ENCODE peak calls at places on chromosomes 12 and 14, in nine cellular contexts. One of them, this sample, is unnamed.

GRCh38 chr14:35088514-35088913 is 33.3 kb downstream of the PPP2R3C start:
- DNase-seq in A549: no peak
- DNase-seq in Peyer's patch: no peak
- DNase-seq in NB4: no peak
- DNase-seq in stomach: no peak
- DNase-seq in uterus: no peak
- DNase-seq in tibial nerve: no peak
- DNase-seq in heart left ventricle: no peak
- DNase-seq in GM12891: no peak
- DNase-seq in this sample: no peak

GRCh38 chr12:106773286-106773685 is 1.2 kb upstream of the RIC8B start:
- DNase-seq in A549: peak; percentile 22
- DNase-seq in Peyer's patch: no peak
- DNase-seq in NB4: peak; percentile 27
- DNase-seq in stomach: no peak
- DNase-seq in uterus: no peak
- DNase-seq in tibial nerve: no peak
- DNase-seq in heart left ventricle: no peak
- DNase-seq in GM12891: no peak
- DNase-seq in this sample: peak; percentile 38

GRCh38 chr14:54420478-54421116 is 20.6 kb downstream of the CNIH1 start:
- DNase-seq in A549: peak; percentile 53
- DNase-seq in Peyer's patch: no peak
- DNase-seq in NB4: peak; percentile 31
- DNase-seq in stomach: no peak
- DNase-seq in uterus: no peak
- DNase-seq in tibial nerve: no peak
- DNase-seq in heart left ventricle: no peak
- DNase-seq in GM12891: no peak
- DNase-seq in this sample: peak; percentile 50

GRCh38 chr12:56695327-56696101 is 7.4 kb upstream of the PTGES3 start:
- DNase-seq in A549: no peak
- DNase-seq in Peyer's patch: peak; percentile 1
- DNase-seq in NB4: no peak
- DNase-seq in stomach: no peak
- DNase-seq in uterus: no peak
- DNase-seq in tibial nerve: no peak
- DNase-seq in heart left ventricle: no peak
- DNase-seq in GM12891: no peak
- DNase-seq in this sample: peak; percentile 31

GRCh38 chr12:53659609-53660008 is 16.3 kb downstream of the ATP5MC2 start:
- DNase-seq in A549: no peak
- DNase-seq in Peyer's patch: no peak
- DNase-seq in NB4: no peak
- DNase-seq in stomach: no peak
- DNase-seq in uterus: no peak
- DNase-seq in tibial nerve: no peak
- DNase-seq in heart left ventricle: no peak
- DNase-seq in GM12891: no peak
- DNase-seq in this sample: no peak

GRCh38 chr14:94022532-94023411 is 3.4 kb upstream of the OTUB2 start:
- DNase-seq in A549: no peak
- DNase-seq in Peyer's patch: no peak
- DNase-seq in NB4: no peak
- DNase-seq in stomach: no peak
- DNase-seq in uterus: no peak
- DNase-seq in tibial nerve: no peak
- DNase-seq in heart left ventricle: no peak
- DNase-seq in GM12891: no peak
- DNase-seq in this sample: no peak

GRCh38 chr14:36449903-36450302 is 70.1 kb downstream of the NKX2-1 start:
- DNase-seq in A549: peak; percentile 38
- DNase-seq in Peyer's patch: no peak
- DNase-seq in NB4: no peak
- DNase-seq in stomach: no peak
- DNase-seq in uterus: no peak
- DNase-seq in tibial nerve: no peak
- DNase-seq in heart left ventricle: no peak
- DNase-seq in GM12891: no peak
- DNase-seq in this sample: no peak

GRCh38 chr12:120259418-120260202 is 5.9 kb downstream of the PXN start:
- DNase-seq in A549: no peak
- DNase-seq in Peyer's patch: no peak
- DNase-seq in NB4: no peak
- DNase-seq in stomach: no peak
- DNase-seq in uterus: no peak
- DNase-seq in tibial nerve: no peak
- DNase-seq in heart left ventricle: no peak
- DNase-seq in GM12891: no peak
- DNase-seq in this sample: no peak

GRCh38 chr12:114368685-114369084 is 37.3 kb downstream of the TBX5 start:
- DNase-seq in A549: no peak
- DNase-seq in Peyer's patch: no peak
- DNase-seq in NB4: no peak
- DNase-seq in stomach: no peak
- DNase-seq in uterus: no peak
- DNase-seq in tibial nerve: no peak
- DNase-seq in heart left ventricle: no peak
- DNase-seq in GM12891: no peak
- DNase-seq in this sample: no peak

GRCh38 chr12:110658882-110659281 is 30.0 kb downstream of the HVCN1 start:
- DNase-seq in A549: no peak
- DNase-seq in Peyer's patch: no peak
- DNase-seq in NB4: no peak
- DNase-seq in stomach: no peak
- DNase-seq in uterus: no peak
- DNase-seq in tibial nerve: no peak
- DNase-seq in heart left ventricle: no peak
- DNase-seq in GM12891: no peak
- DNase-seq in this sample: no peak

DNA sequence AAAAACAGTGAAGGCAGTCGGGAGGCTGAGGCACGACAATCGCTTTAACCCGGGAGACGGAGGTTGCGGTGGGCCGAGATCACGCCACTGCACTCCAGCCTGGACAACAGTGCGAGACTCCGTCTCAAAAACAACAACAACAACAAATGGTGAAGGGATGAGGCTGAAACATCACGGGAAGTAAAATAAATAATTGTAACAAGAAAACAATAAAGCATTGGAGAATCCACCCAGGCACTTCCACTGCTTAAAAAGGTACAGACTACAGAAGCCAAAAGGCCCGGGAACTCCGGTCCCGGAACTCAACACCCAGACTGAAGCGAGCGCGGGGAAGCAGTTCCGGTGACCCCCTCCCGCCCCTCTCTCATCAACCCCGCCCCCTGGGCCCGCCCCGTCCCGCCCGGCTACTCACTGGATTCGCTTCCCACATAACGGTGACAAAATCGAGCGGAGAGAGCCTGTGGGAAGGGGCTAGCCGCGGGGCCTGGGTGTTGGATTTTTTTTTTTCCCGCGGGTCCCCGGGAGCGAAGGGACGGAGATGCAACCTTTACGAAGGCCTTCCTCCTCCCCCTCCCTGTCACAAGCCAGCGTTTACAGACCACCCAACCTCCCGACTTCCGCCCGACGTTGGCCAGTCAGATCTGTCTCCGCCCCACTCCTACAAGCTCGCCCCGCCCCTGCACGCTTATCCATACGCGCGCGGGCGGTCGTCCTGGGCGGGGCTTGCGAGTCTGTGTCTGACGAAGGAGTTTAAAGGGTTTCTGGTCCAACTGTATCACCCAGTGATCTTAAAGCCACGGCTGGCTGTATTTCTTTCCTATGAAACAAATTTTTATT is at the start of gene PARP11:
- DNase-seq in A549: peak; percentile 98
- DNase-seq in Peyer's patch: peak; percentile 98
- DNase-seq in NB4: peak; percentile 97
- DNase-seq in stomach: peak; percentile 97
- DNase-seq in uterus: peak; percentile 98
- DNase-seq in tibial nerve: peak; percentile 98
- DNase-seq in heart left ventricle: peak; percentile 98
- DNase-seq in GM12891: peak; percentile 73
- DNase-seq in this sample: peak; percentile 97
- TF ChIP-seq POLR2A in A549: peak; percentile 26
- TF ChIP-seq POLR2A in Peyer's patch: peak; percentile 65
- TF ChIP-seq POLR2A in NB4: peak; percentile 56
- TF ChIP-seq POLR2A in stomach: no peak
- TF ChIP-seq POLR2A in uterus: peak; percentile 49
- TF ChIP-seq POLR2A in tibial nerve: no peak
- TF ChIP-seq POLR2A in heart left ventricle: peak; percentile 66
- TF ChIP-seq POLR2A in GM12891: peak; percentile 75
- TF ChIP-seq POLR2A in this sample: peak; percentile 67

GRCh38 chr12:2877959-2878732 is 1.1 kb downstream of the RHNO1 start:
- DNase-seq in A549: no peak
- DNase-seq in Peyer's patch: no peak
- DNase-seq in NB4: peak; percentile 84
- DNase-seq in stomach: no peak
- DNase-seq in uterus: no peak
- DNase-seq in tibial nerve: no peak
- DNase-seq in heart left ventricle: no peak
- DNase-seq in GM12891: no peak
- DNase-seq in this sample: peak; percentile 60

GRCh38 chr12:2876431-2877046 is 435 bp downstream of the FOXM1 start:
- DNase-seq in A549: peak; percentile 65
- DNase-seq in Peyer's patch: no peak
- DNase-seq in NB4: peak; percentile 45
- DNase-seq in stomach: no peak
- DNase-seq in uterus: no peak
- DNase-seq in tibial nerve: no peak
- DNase-seq in heart left ventricle: no peak
- DNase-seq in GM12891: peak; percentile 37
- DNase-seq in this sample: peak; percentile 82

GRCh38 chr12:2879853-2880252 is 2.8 kb downstream of the RHNO1 start:
- DNase-seq in A549: no peak
- DNase-seq in Peyer's patch: no peak
- DNase-seq in NB4: no peak
- DNase-seq in stomach: no peak
- DNase-seq in uterus: no peak
- DNase-seq in tibial nerve: no peak
- DNase-seq in heart left ventricle: no peak
- DNase-seq in GM12891: no peak
- DNase-seq in this sample: peak; percentile 76

DNA sequence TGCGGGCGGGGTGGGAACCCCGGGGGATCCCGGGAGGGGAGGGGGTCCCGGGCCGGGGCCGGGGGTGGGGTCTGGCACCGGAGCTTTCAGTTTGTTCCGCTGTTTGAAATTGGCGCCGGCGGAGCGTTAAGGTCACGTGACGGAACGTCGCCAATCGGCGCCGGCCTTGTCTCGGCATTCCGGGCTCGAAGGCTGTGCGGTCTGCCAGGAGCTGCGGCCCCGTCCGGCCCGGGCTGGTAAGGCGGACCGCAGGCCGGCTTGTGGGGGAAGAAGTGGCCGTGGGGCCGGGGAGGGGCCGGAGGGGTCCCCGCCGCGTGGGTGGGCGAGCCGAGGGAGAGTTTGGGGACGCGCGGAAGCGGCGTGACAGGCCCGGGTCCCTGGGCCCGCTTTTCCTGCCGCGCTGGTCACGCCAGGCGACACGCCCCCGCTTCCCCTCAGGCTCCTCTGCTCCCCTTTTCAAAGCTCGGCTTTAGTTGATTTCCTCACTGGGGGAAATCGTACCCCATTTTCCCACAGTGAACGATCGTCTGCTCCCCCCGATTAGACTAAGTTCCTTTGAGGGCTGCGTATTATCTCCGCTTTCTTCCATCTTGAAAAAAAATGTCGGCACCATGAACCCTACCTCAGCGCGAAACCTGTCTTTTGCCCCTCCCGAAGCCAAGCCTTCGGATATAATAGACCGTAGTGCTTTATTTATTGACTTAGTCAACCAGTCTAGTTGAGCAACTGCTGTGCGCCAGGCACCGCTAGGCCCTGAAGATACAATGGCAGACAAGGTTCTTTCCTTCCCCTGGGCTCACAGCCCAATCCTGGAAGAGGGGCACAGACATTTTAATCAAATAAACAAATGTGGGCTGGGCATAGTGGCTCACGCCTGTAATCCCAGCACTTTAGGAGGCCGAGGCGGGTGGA is at the start of the genes FOXM1 and RHNO1:
- DNase-seq in A549: peak; percentile 93
- DNase-seq in Peyer's patch: peak; percentile 95
- DNase-seq in NB4: peak; percentile 91
- DNase-seq in stomach: peak; percentile 93
- DNase-seq in uterus: peak; percentile 91
- DNase-seq in tibial nerve: peak; percentile 84
- DNase-seq in heart left ventricle: peak; percentile 95
- DNase-seq in GM12891: peak; percentile 94
- DNase-seq in this sample: peak; percentile 94
- TF ChIP-seq POLR2A in A549: peak; percentile 70
- TF ChIP-seq POLR2A in Peyer's patch: peak; percentile 78
- TF ChIP-seq POLR2A in NB4: peak; percentile 70
- TF ChIP-seq POLR2A in stomach: no peak
- TF ChIP-seq POLR2A in uterus: peak; percentile 79
- TF ChIP-seq POLR2A in tibial nerve: peak; percentile 47
- TF ChIP-seq POLR2A in heart left ventricle: peak; percentile 24
- TF ChIP-seq POLR2A in GM12891: peak; percentile 68
- TF ChIP-seq POLR2A in this sample: peak; percentile 79

GRCh38 chr12:27705263-27705662 is 5.4 kb upstream of the MRPS35 start:
- DNase-seq in A549: no peak
- DNase-seq in Peyer's patch: no peak
- DNase-seq in NB4: peak; percentile 20
- DNase-seq in stomach: no peak
- DNase-seq in uterus: no peak
- DNase-seq in tibial nerve: no peak
- DNase-seq in heart left ventricle: no peak
- DNase-seq in GM12891: no peak
- DNase-seq in this sample: no peak
- TF ChIP-seq POLR2A in A549: no peak
- TF ChIP-seq POLR2A in Peyer's patch: no peak
- TF ChIP-seq POLR2A in NB4: no peak
- TF ChIP-seq POLR2A in stomach: no peak
- TF ChIP-seq POLR2A in uterus: no peak
- TF ChIP-seq POLR2A in tibial nerve: no peak
- TF ChIP-seq POLR2A in heart left ventricle: no peak
- TF ChIP-seq POLR2A in GM12891: no peak
- TF ChIP-seq POLR2A in this sample: no peak

GRCh38 chr14:76956253-76957090 is 72.0 kb downstream of the IRF2BPL start:
- DNase-seq in A549: peak; percentile 97
- DNase-seq in Peyer's patch: peak; percentile 90
- DNase-seq in NB4: peak; percentile 96
- DNase-seq in stomach: peak; percentile 93
- DNase-seq in uterus: peak; percentile 85
- DNase-seq in tibial nerve: peak; percentile 76
- DNase-seq in heart left ventricle: peak; percentile 95
- DNase-seq in GM12891: peak; percentile 52
- DNase-seq in this sample: peak; percentile 95
- TF ChIP-seq POLR2A in A549: peak; percentile 29
- TF ChIP-seq POLR2A in Peyer's patch: peak; percentile 34
- TF ChIP-seq POLR2A in NB4: no peak
- TF ChIP-seq POLR2A in stomach: no peak
- TF ChIP-seq POLR2A in uterus: no peak
- TF ChIP-seq POLR2A in tibial nerve: no peak
- TF ChIP-seq POLR2A in heart left ventricle: peak; percentile 35
- TF ChIP-seq POLR2A in GM12891: peak; percentile 75
- TF ChIP-seq POLR2A in this sample: peak; percentile 68